ENCODE peak calls at places on chromosomes 13 and 19, in eight cellular contexts. I is non-pigmented ciliary epithelial cell; L is stimulated activated CD4-positive, alpha-beta T cell treated with anti-CD3 and anti-CD28 coated beads, Interleukin-1b, Interleukin-23, amount 100 ng/mL, for 24 hours; W is retinal pigment epithelial cell; Q is tibial artery; O is ascending aorta; P is ACHN; M is heart left ventricle. C is an unnamed sample.
A peak's percentile ranks its signal among the peaks of the same experiment; 100 is the strongest.

GRCh38 chr13:30308548-30308947 is 1.2 kb upstream of the KATNAL1 start:
- DNase-seq in P (no peak), Q (no peak), I (peak; percentile 34), W (no peak), M (no peak), L (no peak), O (no peak), C (no peak)

GRCh38 chr19:54449701-54450069 is 686 bp downstream of the LENG8 start:
- DNase-seq in O (no peak), P (no peak), L (no peak), M (no peak), I (no peak), Q (no peak), W (no peak), C (no peak)

GRCh38 chr13:111486801-111487200 is 166.4 kb downstream of the TEX29 start:
- DNase-seq in P (no peak), Q (no peak), M (no peak), I (no peak), W (no peak), O (peak; percentile 18), L (no peak), C (no peak)

GRCh38 chr13:73416093-73416492 is 357.3 kb downstream of the KLF5 start:
- DNase-seq in I (no peak), M (no peak), P (no peak), O (no peak), L (no peak), Q (no peak), W (no peak), C (no peak)

GRCh38 chr13:90696254-90696653 is 651.2 kb upstream of the MIR17HG start:
- DNase-seq in O (no peak), P (no peak), Q (no peak), L (no peak), M (no peak), W (no peak), I (peak; percentile 70), C (no peak)

GRCh38 chr13:73720216-73720840 is 413.9 kb downstream of the KLF12 start:
- DNase-seq in Q (no peak), L (no peak), W (no peak), O (no peak), P (no peak), I (no peak), M (no peak), C (no peak)

GRCh38 chr13:75299206-75299605 is 182.8 kb downstream of the TBC1D4 start:
- DNase-seq in L (no peak), O (no peak), I (no peak), Q (no peak), P (no peak), M (no peak), W (no peak), C (no peak)

GRCh38 chr13:51887441-51887840 is 25.7 kb downstream of the CCDC70 start:
- DNase-seq in W (peak; percentile 50), I (no peak), P (no peak), O (no peak), L (no peak), M (no peak), Q (no peak), C (no peak)

GRCh38 chr13:99765869-99766268 is 205.7 kb downstream of the ZIC5 start:
- DNase-seq in M (no peak), Q (no peak), L (no peak), P (no peak), W (no peak), O (no peak), I (no peak), C (no peak)

GRCh38 chr13:104198811-104199210 is 1132.6 kb upstream of the SLC10A2 start:
- DNase-seq in O (no peak), M (no peak), I (no peak), W (no peak), Q (no peak), L (no peak), P (no peak), C (no peak)

GRCh38 chr13:113802090-113802531 is 43.1 kb downstream of the TMEM255B start:
- DNase-seq in W (no peak), O (no peak), L (no peak), P (no peak), Q (peak; percentile 38), M (peak; percentile 77), I (no peak), C (no peak)

GRCh38 chr13:36848228-36848982 is 29.4 kb downstream of the RFXAP start:
- DNase-seq in L (no peak), I (no peak), Q (no peak), P (no peak), O (no peak), W (no peak), M (no peak), C (no peak)

GRCh38 chr19:7349231-7349591 is 474 bp downstream of the ARHGEF18 start:
- DNase-seq in O (no peak), W (no peak), Q (no peak), L (no peak), P (no peak), I (no peak), M (no peak), C (no peak)

GRCh38 chr19:1087813-1088418 is 7.3 kb downstream of the POLR2E start:
- DNase-seq in W (no peak), P (no peak), M (peak; percentile 78), Q (peak; percentile 80), I (no peak), L (no peak), O (no peak), C (no peak)

GRCh38 chr19:34428549-34429285 is 536 bp downstream of the UBA2 start:
- DNase-seq in I (no peak), P (peak; percentile 30), W (no peak), L (no peak), M (peak; percentile 58), O (peak; percentile 71), Q (peak; percentile 51), C (no peak)

GRCh38 chr13:35978607-35979316 is 152.4 kb downstream of the DCLK1 start:
- DNase-seq in L (no peak), O (no peak), M (no peak), P (peak; percentile 62), Q (peak; percentile 49), W (peak; percentile 38), I (no peak), C (peak; percentile 41)

GRCh38 chr19:10863107-10863700 is 8.1 kb upstream of the CARM1 start:
- DNase-seq in Q (peak; percentile 49), P (no peak), O (peak; percentile 83), L (no peak), I (no peak), M (peak; percentile 31), W (peak; percentile 64), C (no peak)

GRCh38 chr19:55418185-55418584 is 10.6 kb upstream of the UBE2S start:
- DNase-seq in Q (no peak), M (no peak), P (peak; percentile 75), L (peak; percentile 25), W (peak; percentile 65), I (peak; percentile 58), O (no peak), C (peak; percentile 34)

C was measured in NCI-H2081 treated with DMSO at 0.1 percent for 48 hours.